ENCODE peak calls at places on chromosomes 2 and 18, in eight cellular contexts. O, T, H, G, F, V, A and C are unnamed samples.

GRCh38 chr2:184597571-184597980 is 753 bp upstream of the ZNF804A start:
- DNase-seq in V (no peak), H (no peak), F (no peak), A (peak), T (peak), O (no peak), G (peak), C (no peak)

GRCh38 chr2:105521176-105521575 is 122.3 kb upstream of the FHL2 start:
- DNase-seq in T (peak), G (no peak), V (no peak), O (no peak), H (no peak), A (peak), F (no peak), C (peak)

GRCh38 chr18:41395695-41396094 is 559.3 kb upstream of the PIK3C3 start:
- DNase-seq in T (no peak), H (no peak), A (peak), O (no peak), F (no peak), V (no peak), G (no peak), C (no peak)

GRCh38 chr2:47253440-47253839 is 98.3 kb upstream of the STPG4 start:
- DNase-seq in O (no peak), V (no peak), T (no peak), F (no peak), A (no peak), G (no peak), H (no peak), C (no peak)

GRCh38 chr18:79533591-79533990 is 137.9 kb downstream of the NFATC1 start:
- DNase-seq in H (no peak), G (no peak), T (no peak), V (no peak), F (no peak), A (no peak), O (no peak), C (no peak)

GRCh38 chr18:79068946-79069791 is at the start of gene ATP9B:
- DNase-seq in H (peak), T (peak), O (peak), G (peak), F (peak), V (peak), A (peak), C (peak)

GRCh38 chr2:27042985-27043634 is 8.4 kb upstream of the AGBL5 start:
- DNase-seq in V (no peak), T (no peak), A (peak), H (no peak), G (no peak), F (no peak), O (no peak), C (no peak)

GRCh38 chr2:16135196-16135912 is 195.0 kb downstream of the MYCN start:
- DNase-seq in H (no peak), O (no peak), V (no peak), T (no peak), G (no peak), F (no peak), A (no peak), C (no peak)

GRCh38 chr2:20291846-20292408 is 58.7 kb downstream of the PUM2 start:
- DNase-seq in O (no peak), A (no peak), H (no peak), T (peak), F (no peak), G (no peak), V (no peak), C (no peak)

GRCh38 chr2:174083843-174084458 is 118.8 kb upstream of the SP3 start:
- DNase-seq in O (no peak), H (no peak), T (no peak), V (no peak), F (no peak), A (no peak), G (no peak), C (no peak)

GRCh38 chr2:10054424-10054823 is 11.1 kb downstream of the KLF11 start:
- DNase-seq in G (no peak), T (no peak), V (no peak), O (no peak), F (no peak), H (no peak), A (no peak), C (no peak)

GRCh38 chr2:100125641-100126040 is 16.7 kb downstream of the AFF3 start:
- DNase-seq in H (no peak), F (no peak), T (no peak), O (no peak), A (no peak), V (no peak), G (no peak), C (no peak)

GRCh38 chr2:176188969-176189665 is 649 bp downstream of the HOXD1 start:
- DNase-seq in H (no peak), O (no peak), V (no peak), A (no peak), T (no peak), F (no peak), G (no peak), C (no peak)

GRCh38 chr18:37742436-37742835 is 176.8 kb upstream of the CELF4 start:
- DNase-seq in G (no peak), V (no peak), F (no peak), O (no peak), A (no peak), T (no peak), H (no peak), C (no peak)

GRCh38 chr2:214484701-214485100 is 73.8 kb downstream of the VWC2L start:
- DNase-seq in T (no peak), F (no peak), H (no peak), V (no peak), G (no peak), O (no peak), A (no peak), C (no peak)